ENCODE peak calls at places on chromosomes 6 and 20, in five cellular contexts. S is A549, U is H1, J is K562, G is HepG2. F is an unnamed sample.

GRCh38 chr6:24547243-24547642 is 52.5 kb downstream of the ALDH5A1 start:
- DNase-seq in S (no peak), U (peak; percentile 31), J (peak; percentile 25), G (peak; percentile 32), F (no peak)

GRCh38 chr6:99092461-99092860 is 144.7 kb upstream of the FBXL4 start:
- DNase-seq in S (no peak), U (no peak), J (no peak), G (no peak), F (no peak)

GRCh38 chr6:43497129-43497396 is 13.1 kb downstream of the LRRC73 start:
- DNase-seq in S (no peak), U (no peak), J (no peak), G (no peak), F (no peak)

GRCh38 chr6:109611502-109611901 is 79.5 kb downstream of the AK9 start:
- DNase-seq in S (no peak), U (no peak), J (no peak), G (no peak), F (no peak)

GRCh38 chr6:131038612-131039344 is 24.3 kb downstream of the EPB41L2 start:
- DNase-seq in S (no peak), U (no peak), J (no peak), G (peak; percentile 96), F (peak; percentile 83)

GRCh38 chr20:62835931-62836861 is 19.3 kb downstream of the COL9A3 start:
- DNase-seq in S (no peak), U (no peak), J (no peak), G (no peak), F (no peak)

GRCh38 chr6:111358454-111358853 is 124.6 kb downstream of the REV3L start:
- DNase-seq in S (no peak), U (no peak), J (no peak), G (no peak), F (no peak)

GRCh38 chr6:87663434-87663833 is 38.6 kb downstream of the AKIRIN2 start:
- DNase-seq in S (no peak), U (no peak), J (no peak), G (no peak), F (no peak)

GRCh38 chr6:3871511-3871910 is 22.3 kb downstream of the FAM50B start:
- DNase-seq in S (no peak), U (no peak), J (no peak), G (peak; percentile 66), F (no peak)

GRCh38 chr6:13275435-13275989 is 52.8 kb downstream of the TBC1D7 start:
- DNase-seq in S (no peak), U (no peak), J (peak; percentile 59), G (no peak), F (no peak)

GRCh38 chr6:44054635-44055559 is 72.4 kb downstream of the MRPL14 start:
- DNase-seq in S (no peak), U (no peak), J (no peak), G (no peak), F (no peak)

GRCh38 chr6:123529843-123530242 is 106.9 kb downstream of the TRDN start:
- DNase-seq in S (peak; percentile 79), U (no peak), J (peak; percentile 72), G (no peak), F (no peak)
- TF ChIP-seq JUN in S (no peak), U (no peak), J (peak; percentile 15), G (no peak), F (no peak)

GRCh38 chr6:14844411-14844810 is 401.5 kb upstream of the JARID2 start:
- DNase-seq in S (no peak), U (no peak), J (no peak), G (no peak), F (no peak)

GRCh38 chr6:14852375-14852774 is 393.5 kb upstream of the JARID2 start:
- DNase-seq in S (no peak), U (no peak), J (no peak), G (no peak), F (no peak)

GRCh38 chr6:14849224-14849623 is 396.6 kb upstream of the JARID2 start:
- DNase-seq in S (no peak), U (no peak), J (no peak), G (no peak), F (no peak)

GRCh38 chr6:14851286-14851685 is 394.6 kb upstream of the JARID2 start:
- DNase-seq in S (no peak), U (no peak), J (no peak), G (no peak), F (no peak)

DNA sequence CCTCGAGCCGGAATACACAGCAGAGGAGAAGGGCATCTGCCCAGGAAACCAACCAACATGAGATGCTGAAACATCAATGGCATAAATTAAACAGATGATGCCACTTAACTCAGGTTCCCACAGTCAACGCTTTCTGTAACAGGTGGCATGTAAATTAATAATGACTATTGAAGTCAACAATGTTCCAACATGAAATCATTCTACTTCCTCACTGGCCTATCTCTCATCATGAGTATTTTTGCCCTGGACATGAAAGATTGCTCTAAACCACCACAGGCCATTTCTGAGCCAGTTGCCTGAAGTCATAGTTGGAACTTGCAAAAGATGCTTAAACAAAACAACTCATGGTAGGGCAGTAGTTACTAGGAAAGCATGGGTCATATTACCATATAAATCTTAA is 397.9 kb upstream of the JARID2 start:
- DNase-seq in S (no peak), U (no peak), J (no peak), G (no peak), F (no peak)
- H3K4me2 ChIP-seq in S (no peak overlapping the region), U (no peak overlapping the region), J (no peak overlapping the region), G (no peak overlapping the region), F (no peak overlapping the region)

DNA sequence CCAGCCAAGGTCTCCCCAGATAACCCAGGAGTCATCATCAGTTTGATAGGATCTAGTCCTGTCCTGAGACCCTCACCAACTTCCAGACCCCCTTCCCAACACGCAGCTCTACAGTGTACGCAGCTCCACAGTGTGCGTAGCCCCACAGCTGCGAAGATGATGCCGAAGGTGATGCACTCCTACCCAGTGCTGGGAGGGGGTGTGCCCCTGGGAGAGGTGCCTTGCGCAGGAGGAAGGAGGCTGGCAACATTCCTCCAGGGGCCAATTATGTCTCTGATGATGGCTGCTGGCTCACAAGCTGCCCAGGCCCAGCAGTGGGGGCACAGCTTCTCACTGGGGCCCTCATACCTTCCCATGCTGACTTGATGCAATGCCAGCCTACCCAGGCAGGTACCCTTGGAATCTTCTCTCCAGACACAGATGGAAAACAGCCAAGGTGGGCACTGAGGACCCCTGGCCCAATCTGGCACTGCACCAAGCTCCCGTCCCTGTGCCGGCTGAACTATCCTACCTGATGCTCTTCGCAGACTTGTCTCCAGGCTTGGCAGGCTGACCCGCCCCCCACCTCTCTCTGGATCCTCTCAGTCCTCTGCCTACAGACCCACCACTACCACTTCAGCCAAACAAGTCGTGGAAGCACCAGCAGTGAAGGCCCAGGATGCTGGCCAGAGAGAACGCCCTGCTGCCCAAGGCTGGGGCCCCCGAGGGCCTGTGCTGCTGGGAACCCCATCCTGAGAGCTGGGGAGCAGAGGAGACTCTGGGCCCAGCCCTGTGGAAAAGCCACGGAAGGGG is 1.4 kb downstream of the ZNF512B start:
- DNase-seq in S (no peak), U (no peak), J (no peak), G (no peak), F (no peak)
- TF ChIP-seq JUN in S (no peak), U (no peak), J (no peak), G (no peak), F (no peak)

DNA sequence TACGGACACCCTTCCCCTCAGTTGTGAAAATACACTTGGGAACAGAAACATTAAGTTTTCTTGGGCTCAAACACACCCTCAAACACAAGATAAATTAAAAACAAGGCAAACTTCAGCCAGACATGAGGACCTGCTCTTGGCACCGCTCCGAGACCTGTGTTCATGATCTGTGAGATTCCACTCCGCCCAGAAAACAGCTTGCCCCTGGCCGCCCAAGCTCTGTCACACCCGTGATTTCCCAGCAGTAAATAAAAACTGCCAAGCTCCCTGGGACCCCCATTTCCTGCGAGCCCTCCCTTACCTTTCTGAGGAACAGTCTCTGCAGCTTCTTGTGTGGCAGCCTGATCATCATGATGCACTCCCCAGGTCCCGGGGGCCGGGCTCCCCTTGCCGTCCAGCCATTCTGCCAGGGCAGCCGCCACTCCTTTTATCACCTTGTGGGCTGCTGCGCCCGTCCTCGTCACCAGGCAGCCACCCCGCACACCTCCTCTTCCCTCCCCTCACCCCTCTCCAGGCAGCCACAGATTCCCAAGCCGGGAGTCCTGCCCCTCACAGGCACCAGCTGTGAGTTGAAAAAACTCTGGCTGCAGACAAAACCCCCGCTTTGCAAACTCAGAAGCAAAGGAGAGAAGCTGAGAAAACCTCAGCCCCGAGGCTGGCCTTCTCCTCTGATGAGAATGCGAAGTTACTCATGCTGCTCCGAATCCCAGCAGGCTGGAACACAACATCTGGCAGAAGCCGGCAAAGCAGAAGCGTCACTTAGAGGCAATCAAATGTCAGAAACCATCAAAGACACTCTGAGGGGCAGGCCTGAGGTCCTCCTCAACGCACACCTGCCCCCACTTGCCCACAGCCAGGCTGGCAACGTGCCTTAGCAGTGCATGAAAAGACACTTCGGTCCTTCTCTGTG is 130.4 kb upstream of the RPS6KA2 start:
- DNase-seq in S (no peak), U (no peak), J (no peak), G (no peak), F (no peak)
- H3K4me2 ChIP-seq in S (peak overlapping the region; percentile 6), U (peak overlapping the region; percentile 56), J (no peak overlapping the region), G (no peak overlapping the region), F (no peak overlapping the region)

GRCh38 chr6:121590941-121591340 is 155.5 kb downstream of the GJA1 start:
- DNase-seq in S (no peak), U (no peak), J (no peak), G (no peak), F (no peak)
- TF ChIP-seq JUN in S (no peak), U (no peak), J (no peak), G (no peak), F (no peak)

GRCh38 chr20:16946097-16946496 is 197.9 kb downstream of the OTOR start:
- DNase-seq in S (no peak), U (no peak), J (no peak), G (no peak), F (no peak)

GRCh38 chr20:16947346-16947943 is 199.3 kb downstream of the OTOR start:
- DNase-seq in S (no peak), U (no peak), J (no peak), G (no peak), F (no peak)

GRCh38 chr20:16945619-16946018 is 197.5 kb downstream of the OTOR start:
- DNase-seq in S (no peak), U (no peak), J (no peak), G (no peak), F (no peak)

GRCh38 chr20:16942702-16943101 is 194.5 kb downstream of the OTOR start:
- DNase-seq in S (no peak), U (no peak), J (no peak), G (peak; percentile 13), F (no peak)

GRCh38 chr20:16944753-16945152 is 196.6 kb downstream of the OTOR start:
- DNase-seq in S (no peak), U (no peak), J (no peak), G (no peak), F (no peak)
- H3K4me2 ChIP-seq in S (no peak overlapping the region), U (no peak overlapping the region), J (no peak overlapping the region), G (no peak overlapping the region), F (no peak overlapping the region)

GRCh38 chr6:128696651-128697391 is 176.4 kb upstream of the PTPRK start:
- DNase-seq in S (peak; percentile 23), U (no peak), J (no peak), G (no peak), F (peak; percentile 83)
- TF ChIP-seq JUN in S (no peak), U (no peak), J (no peak), G (no peak), F (peak; percentile 96)

F was measured in endothelial cell of umbilical vein.